ENCODE peak calls at places on chromosomes 7 and 10, in seven cellular contexts. K is NCI-H460, W is T follicular helper cell, I is astrocyte of the spinal cord, U is ELR, L is NCI-H1092 treated with DMSO at 0.1 percent for 48 hours, O is EL. Y is an unnamed sample.

GRCh38 chr7:28811003-28811402 is 147.1 kb downstream of the TRIL start:
- DNase-seq in K (no peak), W (no peak), I (no peak), U (no peak), L (no peak), O (no peak), Y (no peak)

GRCh38 chr7:92691578-92691977 is 101.4 kb upstream of the FAM133B start:
- DNase-seq in K (peak), W (no peak), I (peak), U (peak), L (peak), O (peak), Y (peak)

GRCh38 chr10:36109399-36110023 is 467.4 kb upstream of the FZD8 start:
- DNase-seq in K (no peak), W (no peak), I (no peak), U (no peak), L (no peak), O (no peak), Y (no peak)

GRCh38 chr7:142919656-142920055 is 13.9 kb downstream of the TRPV5 start:
- DNase-seq in K (no peak), W (no peak), I (no peak), U (no peak), L (no peak), O (no peak), Y (no peak)

GRCh38 chr10:91614254-91614624 is 18.6 kb downstream of the PPP1R3C start:
- DNase-seq in K (no peak), W (no peak), I (peak), U (peak), L (no peak), O (peak), Y (no peak)

GRCh38 chr7:20744913-20745587 is 41.6 kb downstream of the SP8 start:
- DNase-seq in K (peak), W (no peak), I (peak), U (no peak), L (peak), O (peak), Y (no peak)

GRCh38 chr7:75879771-75880184 is 944 bp downstream of the RHBDD2 start:
- DNase-seq in K (no peak), W (peak), I (peak), U (peak), L (no peak), O (peak), Y (peak)

GRCh38 chr7:1092806-1093505 is 5.0 kb downstream of the GPER1 start:
- DNase-seq in K (no peak), W (no peak), I (no peak), U (no peak), L (no peak), O (no peak), Y (no peak)

GRCh38 chr10:118992496-118992895 is 37.0 kb upstream of the NANOS1 start:
- DNase-seq in K (no peak), W (no peak), I (no peak), U (no peak), L (no peak), O (no peak), Y (no peak)

GRCh38 chr7:157306836-157307533 is 29.8 kb upstream of the DNAJB6 start:
- DNase-seq in K (no peak), W (no peak), I (no peak), U (no peak), L (no peak), O (no peak), Y (no peak)

GRCh38 chr10:128471151-128471550 is 344.9 kb upstream of the MKI67 start:
- DNase-seq in K (no peak), W (no peak), I (no peak), U (no peak), L (no peak), O (no peak), Y (no peak)

GRCh38 chr7:155531686-155532085 is 14.7 kb downstream of the CNPY1 start:
- DNase-seq in K (no peak), W (no peak), I (no peak), U (no peak), L (no peak), O (no peak), Y (no peak)

GRCh38 chr7:149686001-149686400 is 87.4 kb downstream of the ZNF467 start:
- DNase-seq in K (no peak), W (no peak), I (peak), U (peak), L (no peak), O (peak), Y (no peak)

GRCh38 chr7:42226354-42226941 is 10.6 kb downstream of the GLI3 start:
- DNase-seq in K (no peak), W (no peak), I (no peak), U (no peak), L (no peak), O (no peak), Y (no peak)

GRCh38 chr10:86857097-86857825 is 100.2 kb downstream of the MMRN2 start:
- DNase-seq in K (no peak), W (no peak), I (peak), U (peak), L (no peak), O (peak), Y (no peak)

GRCh38 chr7:105831824-105832535 is 44.4 kb downstream of the ATXN7L1 start:
- DNase-seq in K (no peak), W (no peak), I (no peak), U (peak), L (no peak), O (no peak), Y (no peak)

GRCh38 chr10:100826983-100827818 is 81.8 kb downstream of the PAX2 start:
- DNase-seq in K (no peak), W (no peak), I (no peak), U (no peak), L (no peak), O (no peak), Y (no peak)

GRCh38 chr7:151403764-151404163 is 6.1 kb downstream of the WDR86 start:
- DNase-seq in K (no peak), W (no peak), I (no peak), U (no peak), L (no peak), O (no peak), Y (no peak)

GRCh38 chr10:10043083-10043482 is 974.6 kb upstream of the CELF2 start:
- DNase-seq in K (no peak), W (no peak), I (no peak), U (no peak), L (no peak), O (no peak), Y (no peak)

GRCh38 chr7:158042156-158042880 is 545.3 kb downstream of the PTPRN2 start:
- DNase-seq in K (no peak), W (no peak), I (no peak), U (no peak), L (no peak), O (no peak), Y (no peak)

GRCh38 chr10:12594448-12594944 is 245.1 kb downstream of the CAMK1D start:
- DNase-seq in K (no peak), W (no peak), I (no peak), U (no peak), L (no peak), O (no peak), Y (peak)

GRCh38 chr7:69635572-69636190 is 37.4 kb downstream of the AUTS2 start:
- DNase-seq in K (no peak), W (no peak), I (peak), U (no peak), L (no peak), O (no peak), Y (no peak)

GRCh38 chr7:157278791-157279678 is 57.8 kb upstream of the DNAJB6 start:
- DNase-seq in K (no peak), W (no peak), I (no peak), U (no peak), L (no peak), O (no peak), Y (no peak)

GRCh38 chr7:32257632-32258031 is 187.4 kb upstream of the PDE1C start:
- DNase-seq in K (no peak), W (no peak), I (no peak), U (no peak), L (peak), O (no peak), Y (no peak)

GRCh38 chr10:118851062-118852035 is 96.6 kb upstream of the CACUL1 start:
- DNase-seq in K (no peak), W (no peak), I (no peak), U (peak), L (no peak), O (no peak), Y (no peak)

GRCh38 chr10:71453186-71453585 is 56.5 kb downstream of the CDH23 start:
- DNase-seq in K (no peak), W (no peak), I (no peak), U (no peak), L (no peak), O (no peak), Y (no peak)

GRCh38 chr10:34191399-34191798 is 623.7 kb downstream of the PARD3 start:
- DNase-seq in K (no peak), W (no peak), I (no peak), U (no peak), L (no peak), O (no peak), Y (no peak)

GRCh38 chr10:97593423-97593822 is 3.9 kb downstream of the C10orf62 start:
- DNase-seq in K (no peak), W (no peak), I (no peak), U (no peak), L (no peak), O (no peak), Y (no peak)

GRCh38 chr7:144525956-144526355 is 122.5 kb upstream of the NOBOX start:
- DNase-seq in K (no peak), W (no peak), I (no peak), U (no peak), L (no peak), O (no peak), Y (no peak)

GRCh38 chr7:108002726-108003590 is at the start of gene LAMB1:
- DNase-seq in K (peak), W (no peak), I (peak), U (peak), L (peak), O (peak), Y (peak)

GRCh38 chr10:47350671-47351640 is 2.8 kb downstream of the RBP3 start:
- DNase-seq in K (no peak), W (no peak), I (no peak), U (no peak), L (no peak), O (no peak), Y (no peak)

GRCh38 chr10:109432281-109432680 is 491.0 kb downstream of the XPNPEP1 start:
- DNase-seq in K (no peak), W (no peak), I (no peak), U (no peak), L (no peak), O (no peak), Y (no peak)

GRCh38 chr10:12978885-12979284 is 22.6 kb downstream of the CCDC3 start:
- DNase-seq in K (no peak), W (no peak), I (no peak), U (no peak), L (peak), O (no peak), Y (no peak)

GRCh38 chr10:52216852-52217251 is 97.2 kb upstream of the DKK1 start:
- DNase-seq in K (no peak), W (no peak), I (peak), U (peak), L (no peak), O (peak), Y (peak)

GRCh38 chr10:99433378-99434020 is 3.1 kb upstream of the GOT1 start:
- DNase-seq in K (no peak), W (no peak), I (no peak), U (peak), L (no peak), O (no peak), Y (no peak)

GRCh38 chr7:6290345-6290744 is 17.9 kb upstream of the CYTH3 start:
- DNase-seq in K (no peak), W (no peak), I (no peak), U (peak), L (no peak), O (peak), Y (no peak)

GRCh38 chr7:70634610-70635068 is 497.3 kb upstream of the GALNT17 start:
- DNase-seq in K (no peak), W (no peak), I (peak), U (peak), L (no peak), O (peak), Y (no peak)

GRCh38 chr7:31129067-31129466 is 77.0 kb downstream of the ADCYAP1R1 start:
- DNase-seq in K (no peak), W (no peak), I (no peak), U (no peak), L (peak), O (no peak), Y (no peak)